ENCODE peak calls at places on chromosome 14, in seven cellular contexts. H, Q, T, V, I, E and P are unnamed samples.

GRCh38 chr14:105526781-105527380 is 498 bp downstream of the TMEM121 start:
- DNase-seq in H (no peak), Q (no peak), T (no peak), V (no peak), I (peak), E (no peak), P (no peak)

GRCh38 chr14:54622189-54622958 is 55.4 kb downstream of the SAMD4A start:
- DNase-seq in H (no peak), Q (no peak), T (no peak), V (peak), I (no peak), E (no peak), P (no peak)

GRCh38 chr14:104389326-104390220 is 190.0 kb upstream of the C14orf180 start:
- DNase-seq in H (no peak), Q (no peak), T (peak), V (peak), I (no peak), E (no peak), P (no peak)

GRCh38 chr14:51564460-51564859 is 87.2 kb upstream of the FRMD6 start:
- DNase-seq in H (no peak), Q (no peak), T (no peak), V (no peak), I (no peak), E (no peak), P (peak)

GRCh38 chr14:93003945-93004698 is 81.2 kb downstream of the CHGA start:
- DNase-seq in H (no peak), Q (no peak), T (no peak), V (no peak), I (no peak), E (no peak), P (no peak)

GRCh38 chr14:71800878-71801277 is 131.4 kb upstream of the RGS6 start:
- DNase-seq in H (no peak), Q (no peak), T (no peak), V (no peak), I (no peak), E (no peak), P (no peak)

GRCh38 chr14:99982449-99983250 is 82.6 kb upstream of the EVL start:
- DNase-seq in H (peak), Q (peak), T (peak), V (peak), I (peak), E (peak), P (peak)

GRCh38 chr14:37709419-37710195 is 114.2 kb downstream of the TTC6 start:
- DNase-seq in H (peak), Q (peak), T (no peak), V (no peak), I (no peak), E (peak), P (peak)

GRCh38 chr14:98555440-98555839 is 716.6 kb downstream of the BCL11B start:
- DNase-seq in H (no peak), Q (no peak), T (no peak), V (no peak), I (no peak), E (no peak), P (no peak)

GRCh38 chr14:91503000-91503504 is 7.1 kb downstream of the PPP4R3A start:
- DNase-seq in H (no peak), Q (no peak), T (no peak), V (no peak), I (no peak), E (no peak), P (no peak)

GRCh38 chr14:23352506-23353432 is at the start of gene SLC22A17:
- DNase-seq in H (peak), Q (peak), T (peak), V (peak), I (peak), E (peak), P (peak)

GRCh38 chr14:99790978-99791376 is 2.2 kb upstream of the EML1 start:
- DNase-seq in H (no peak), Q (no peak), T (no peak), V (no peak), I (no peak), E (no peak), P (no peak)

GRCh38 chr14:24243336-24243836 is 963 bp upstream of the TINF2 start:
- DNase-seq in H (no peak), Q (peak), T (no peak), V (no peak), I (no peak), E (no peak), P (peak)

GRCh38 chr14:106347890-106348755 is 821.7 kb downstream of the TMEM121 start:
- DNase-seq in H (no peak), Q (no peak), T (no peak), V (no peak), I (no peak), E (no peak), P (no peak)

GRCh38 chr14:35858521-35859209 is 32.5 kb downstream of the BRMS1L start:
- DNase-seq in H (no peak), Q (no peak), T (no peak), V (no peak), I (no peak), E (no peak), P (no peak)

GRCh38 chr14:54046250-54046649 is 89.6 kb upstream of the BMP4 start:
- DNase-seq in H (no peak), Q (no peak), T (no peak), V (no peak), I (no peak), E (no peak), P (no peak)

GRCh38 chr14:75285331-75285730 is 6.7 kb downstream of the FOS start:
- DNase-seq in H (no peak), Q (no peak), T (no peak), V (no peak), I (no peak), E (no peak), P (no peak)

GRCh38 chr14:27243360-27243759 is 645.5 kb upstream of the NOVA1 start:
- DNase-seq in H (no peak), Q (no peak), T (no peak), V (no peak), I (no peak), E (no peak), P (no peak)

GRCh38 chr14:39977198-39977597 is 545.0 kb upstream of the FBXO33 start:
- DNase-seq in H (no peak), Q (no peak), T (no peak), V (no peak), I (no peak), E (no peak), P (no peak)

GRCh38 chr14:105150368-105151111 is 18.0 kb downstream of the JAG2 start:
- DNase-seq in H (no peak), Q (no peak), T (no peak), V (no peak), I (no peak), E (no peak), P (no peak)

GRCh38 chr14:82009993-82010392 is 476.3 kb upstream of the SEL1L start:
- DNase-seq in H (no peak), Q (no peak), T (no peak), V (no peak), I (no peak), E (no peak), P (no peak)

GRCh38 chr14:54211562-54212308 is 185.1 kb upstream of the CDKN3 start:
- DNase-seq in H (peak), Q (peak), T (no peak), V (no peak), I (no peak), E (peak), P (no peak)

GRCh38 chr14:80464531-80465149 is 253.3 kb upstream of the DIO2 start:
- DNase-seq in H (no peak), Q (no peak), T (no peak), V (no peak), I (no peak), E (no peak), P (no peak)

GRCh38 chr14:38285962-38286361 is 30.1 kb upstream of the CLEC14A start:
- DNase-seq in H (no peak), Q (no peak), T (no peak), V (no peak), I (no peak), E (no peak), P (no peak)

GRCh38 chr14:37202265-37202664 is 4.5 kb downstream of the MIPOL1 start:
- DNase-seq in H (no peak), Q (no peak), T (no peak), V (no peak), I (no peak), E (no peak), P (no peak)

GRCh38 chr14:39015360-39015961 is 87.6 kb downstream of the SEC23A start:
- DNase-seq in H (peak), Q (peak), T (peak), V (no peak), I (no peak), E (peak), P (peak)

GRCh38 chr14:54188036-54188666 is 208.7 kb upstream of the CDKN3 start:
- DNase-seq in H (no peak), Q (no peak), T (no peak), V (no peak), I (no peak), E (no peak), P (no peak)